ENCODE peak calls at places on chromosomes 6 and 20, in ten cellular contexts. G is spleen, B is mammary epithelial cell, T is stomach, R is fibroblast of lung, K is AG04450, X is AG04449, S is fibroblast of villous mesenchyme, O is A549, W is AG10803. C is an unnamed sample.

GRCh38 chr6:25263602-25264001 is 15.6 kb upstream of the CARMIL1 start:
- DNase-seq in G (no peak), B (peak; percentile 68), T (no peak), R (peak; percentile 46), K (no peak), X (peak; percentile 19), S (peak; percentile 55), O (peak; percentile 9), W (peak; percentile 69), C (no peak)

GRCh38 chr20:53003420-53003819 is 31.3 kb downstream of the TSHZ2 start:
- DNase-seq in G (no peak), B (no peak), T (no peak), R (no peak), K (no peak), X (no peak), S (peak; percentile 65), O (no peak), W (peak; percentile 83), C (no peak)

GRCh38 chr6:109118337-109118736 is 23.0 kb downstream of the CEP57L1 start:
- DNase-seq in G (no peak), B (no peak), T (no peak), R (no peak), K (no peak), X (no peak), S (no peak), O (no peak), W (no peak), C (no peak)

GRCh38 chr6:39961178-39961577 is 26.9 kb upstream of the MOCS1 start:
- DNase-seq in G (no peak), B (peak; percentile 16), T (no peak), R (peak; percentile 52), K (no peak), X (no peak), S (peak; percentile 63), O (no peak), W (peak; percentile 40), C (peak; percentile 79)

GRCh38 chr6:35970181-35970580 is 49.3 kb upstream of the SRPK1 start:
- DNase-seq in G (no peak), B (peak; percentile 35), T (no peak), R (peak; percentile 59), K (no peak), X (no peak), S (peak; percentile 32), O (no peak), W (peak; percentile 27), C (peak; percentile 87)

GRCh38 chr6:67818322-67818721 is 816.8 kb upstream of the ADGRB3 start:
- DNase-seq in G (no peak), B (no peak), T (no peak), R (no peak), K (no peak), X (no peak), S (no peak), O (no peak), W (no peak), C (no peak)

GRCh38 chr6:161272600-161273355 is 1.1 kb downstream of the AGPAT4 start:
- DNase-seq in G (no peak), B (peak; percentile 15), T (no peak), R (peak; percentile 64), K (no peak), X (no peak), S (peak; percentile 58), O (no peak), W (peak; percentile 67), C (peak; percentile 59)

GRCh38 chr20:43832096-43832816 is 82.4 kb upstream of the TOX2 start:
- DNase-seq in G (no peak), B (no peak), T (no peak), R (no peak), K (no peak), X (no peak), S (no peak), O (no peak), W (no peak), C (no peak)

GRCh38 chr20:52937701-52938100 is 34.5 kb upstream of the TSHZ2 start:
- DNase-seq in G (no peak), B (no peak), T (no peak), R (no peak), K (no peak), X (no peak), S (no peak), O (peak; percentile 23), W (peak; percentile 27), C (no peak)

GRCh38 chr6:139173172-139173571 is 38.3 kb downstream of the HECA start:
- DNase-seq in G (no peak), B (no peak), T (no peak), R (no peak), K (no peak), X (no peak), S (no peak), O (peak; percentile 12), W (no peak), C (no peak)

GRCh38 chr6:90160013-90160412 is 136.6 kb downstream of the BACH2 start:
- DNase-seq in G (no peak), B (no peak), T (no peak), R (no peak), K (no peak), X (no peak), S (no peak), O (no peak), W (no peak), C (no peak)

GRCh38 chr6:105596284-105596755 is 193.4 kb upstream of the PREP start:
- DNase-seq in G (no peak), B (peak; percentile 98), T (no peak), R (peak; percentile 92), K (peak; percentile 92), X (peak; percentile 95), S (peak; percentile 96), O (peak; percentile 92), W (peak; percentile 99), C (peak; percentile 97)

GRCh38 chr20:49669601-49670189 is 44.0 kb downstream of the B4GALT5 start:
- DNase-seq in G (no peak), B (no peak), T (no peak), R (no peak), K (no peak), X (no peak), S (peak; percentile 21), O (no peak), W (peak; percentile 38), C (no peak)

GRCh38 chr20:18705906-18706305 is 107.7 kb upstream of the SCP2D1 start:
- DNase-seq in G (no peak), B (no peak), T (no peak), R (no peak), K (no peak), X (no peak), S (peak; percentile 59), O (no peak), W (peak; percentile 17), C (no peak)
- H3K4me3 ChIP-seq in G (no peak overlapping the region), B (no peak overlapping the region), T (no peak overlapping the region), R (no peak overlapping the region), K (no peak overlapping the region), X (no peak overlapping the region), S (no peak overlapping the region), O (no peak overlapping the region), W (no peak overlapping the region), C (no peak overlapping the region)

DNA sequence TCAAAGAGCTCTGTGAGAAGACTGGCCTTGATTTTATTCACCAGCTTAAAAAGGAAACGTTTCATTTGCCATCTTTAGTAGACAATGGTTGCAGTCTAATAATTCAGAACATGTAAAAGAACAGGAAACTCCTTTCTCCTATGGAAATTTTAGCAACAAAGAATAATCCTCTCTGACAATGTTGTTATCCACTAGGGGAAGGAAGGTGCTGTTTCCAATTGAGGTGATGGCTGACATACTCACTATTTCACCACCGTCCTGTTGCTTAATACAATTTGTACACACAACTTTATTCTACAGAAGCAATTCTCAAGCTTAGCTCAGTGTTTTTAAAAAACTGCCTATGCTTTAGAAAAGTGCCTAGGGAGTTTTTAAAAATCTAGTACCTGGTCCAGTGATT is 192.7 kb downstream of the ARHGAP18 start:
- DNase-seq in G (no peak), B (no peak), T (no peak), R (peak; percentile 51), K (no peak), X (no peak), S (peak; percentile 30), O (no peak), W (peak; percentile 16), C (peak; percentile 41)
- TF ChIP-seq CTCF in G (no peak), B (no peak), T (no peak), R (no peak), K (peak; percentile 5), X (no peak), S (no peak), O (no peak), W (no peak), C (peak; percentile 11)

DNA sequence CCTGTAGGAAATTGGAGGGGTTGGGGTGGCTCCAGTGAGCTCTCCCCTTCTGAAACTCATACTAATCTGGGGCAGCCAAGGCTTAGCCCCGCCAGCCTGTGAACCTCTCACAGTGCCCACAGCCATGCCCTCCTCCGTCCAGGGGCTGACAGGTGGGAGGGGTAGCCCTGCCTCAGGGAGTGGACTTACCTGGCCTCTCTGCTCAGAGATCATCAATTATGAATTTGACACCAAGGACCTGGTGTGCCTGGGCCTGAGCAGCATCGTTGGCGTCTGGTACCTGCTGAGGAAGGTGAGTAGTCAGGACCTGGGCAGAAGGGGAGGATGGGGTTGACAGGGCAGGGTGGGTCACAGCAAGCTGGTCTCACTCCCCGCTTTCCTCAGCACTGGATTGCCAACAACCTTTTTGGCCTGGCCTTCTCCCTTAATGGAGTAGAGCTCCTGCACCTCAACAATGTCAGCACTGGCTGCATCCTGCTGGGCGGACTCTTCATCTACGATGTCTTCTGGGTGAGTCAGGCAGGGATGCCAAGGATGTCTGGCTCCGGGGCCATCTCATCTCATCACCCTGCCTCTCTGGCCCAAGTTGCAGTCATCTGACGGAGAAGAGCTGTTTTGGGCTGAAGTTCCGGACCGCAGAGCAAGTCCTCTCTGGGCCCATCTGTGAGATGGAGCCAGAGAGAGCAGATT is 34.7 kb downstream of the HM13 start:
- DNase-seq in G (no peak), B (no peak), T (no peak), R (no peak), K (no peak), X (no peak), S (no peak), O (no peak), W (peak; percentile 52), C (no peak)
- H3K4me3 ChIP-seq in G (no peak overlapping the region), B (no peak overlapping the region), T (no peak overlapping the region), R (no peak overlapping the region), K (no peak overlapping the region), X (no peak overlapping the region), S (no peak overlapping the region), O (no peak overlapping the region), W (no peak overlapping the region), C (no peak overlapping the region)

GRCh38 chr6:17165383-17165782 is 63.5 kb downstream of the STMND1 start:
- DNase-seq in G (no peak), B (peak; percentile 2), T (no peak), R (peak; percentile 55), K (no peak), X (peak; percentile 69), S (peak; percentile 16), O (no peak), W (peak; percentile 79), C (peak; percentile 31)

GRCh38 chr6:17173071-17173470 is 71.2 kb downstream of the STMND1 start:
- DNase-seq in G (no peak), B (no peak), T (no peak), R (no peak), K (no peak), X (no peak), S (no peak), O (no peak), W (peak; percentile 15), C (no peak)

GRCh38 chr6:17167327-17167979 is 65.6 kb downstream of the STMND1 start:
- DNase-seq in G (no peak), B (peak; percentile 61), T (peak; percentile 53), R (peak; percentile 14), K (no peak), X (no peak), S (peak; percentile 5), O (peak; percentile 81), W (peak; percentile 64), C (peak; percentile 47)

GRCh38 chr6:17169701-17170100 is 67.9 kb downstream of the STMND1 start:
- DNase-seq in G (no peak), B (no peak), T (no peak), R (no peak), K (no peak), X (no peak), S (no peak), O (no peak), W (no peak), C (no peak)

GRCh38 chr6:17169291-17169690 is 67.4 kb downstream of the STMND1 start:
- DNase-seq in G (no peak), B (no peak), T (no peak), R (peak; percentile 75), K (peak; percentile 68), X (no peak), S (peak; percentile 19), O (no peak), W (peak; percentile 69), C (peak; percentile 17)
- TF ChIP-seq CTCF in G (no peak), B (no peak), T (no peak), R (peak; percentile 24), K (peak; percentile 32), X (no peak), S (no peak), O (no peak), W (no peak), C (no peak)